ENCODE peak calls at places on chromosomes 7 and 10, in seven cellular contexts. I is CD4-positive, CD25-positive, alpha-beta regulatory T cell; W is endothelial cell; G is EH; B is AML-193; V is activated CD8-positive, alpha-beta memory T cell treated with anti-CD3 and anti-CD28 coated beads, Interleukin-2, amount 50 U/mL, for 48 hours; M is psoas muscle. P is an unnamed sample.

GRCh38 chr7:116797611-116798010 is 64.8 kb upstream of the CAPZA2 start:
- DNase-seq in I (no peak), W (no peak), G (no peak), B (no peak), V (no peak), M (no peak), P (no peak)

GRCh38 chr10:64534616-64535015 is 1013.4 kb downstream of the REEP3 start:
- DNase-seq in I (no peak), W (no peak), G (no peak), B (no peak), V (no peak), M (no peak), P (no peak)

GRCh38 chr7:150951521-150951920 is 26.6 kb downstream of the KCNH2 start:
- DNase-seq in I (no peak), W (no peak), G (no peak), B (no peak), V (no peak), M (no peak), P (no peak)

GRCh38 chr10:74730246-74730645 is 96.2 kb upstream of the KAT6B start:
- DNase-seq in I (no peak), W (no peak), G (no peak), B (no peak), V (no peak), M (no peak), P (no peak)

GRCh38 chr7:69739906-69740545 is 141.8 kb downstream of the AUTS2 start:
- DNase-seq in I (no peak), W (no peak), G (no peak), B (peak; percentile 9), V (no peak), M (peak; percentile 58), P (no peak)

GRCh38 chr10:85170026-85170425 is 841.6 kb downstream of the CCSER2 start:
- DNase-seq in I (no peak), W (no peak), G (no peak), B (no peak), V (no peak), M (no peak), P (no peak)

GRCh38 chr10:80684217-80684616 is 146.5 kb downstream of the SH2D4B start:
- DNase-seq in I (no peak), W (no peak), G (peak; percentile 42), B (peak; percentile 54), V (no peak), M (no peak), P (no peak)

GRCh38 chr10:111338798-111339197 is 262.0 kb downstream of the ADRA2A start:
- DNase-seq in I (no peak), W (no peak), G (no peak), B (no peak), V (no peak), M (no peak), P (no peak)

GRCh38 chr10:15290671-15291070 is 80.4 kb downstream of the FAM171A1 start:
- DNase-seq in I (no peak), W (no peak), G (no peak), B (no peak), V (no peak), M (no peak), P (no peak)

GRCh38 chr10:10878944-10879343 is 138.7 kb upstream of the CELF2 start:
- DNase-seq in I (no peak), W (no peak), G (no peak), B (no peak), V (no peak), M (no peak), P (no peak)

GRCh38 chr10:132970641-132971438 is 28.5 kb upstream of the CFAP46 start:
- DNase-seq in I (no peak), W (no peak), G (no peak), B (no peak), V (no peak), M (no peak), P (no peak)

GRCh38 chr7:30987936-30988335 is 24.2 kb downstream of the GHRHR start:
- DNase-seq in I (no peak), W (no peak), G (no peak), B (no peak), V (no peak), M (no peak), P (no peak)

GRCh38 chr7:131555565-131556054 is 818 bp downstream of the PODXL start:
- DNase-seq in I (no peak), W (no peak), G (no peak), B (no peak), V (peak; percentile 61), M (no peak), P (no peak)

GRCh38 chr10:36634916-36635315 is 490.5 kb upstream of the ANKRD30A start:
- DNase-seq in I (no peak), W (no peak), G (peak; percentile 81), B (no peak), V (no peak), M (no peak), P (no peak)

GRCh38 chr7:129690701-129691100 is 79.2 kb downstream of the NRF1 start:
- DNase-seq in I (no peak), W (no peak), G (peak; percentile 76), B (no peak), V (no peak), M (no peak), P (no peak)

GRCh38 chr10:119268871-119269506 is 61.6 kb downstream of the GRK5 start:
- DNase-seq in I (peak; percentile 70), W (peak; percentile 36), G (no peak), B (no peak), V (peak; percentile 76), M (no peak), P (peak; percentile 81)

GRCh38 chr10:3525832-3526449 is 259.1 kb downstream of the KLF6 start:
- DNase-seq in I (no peak), W (no peak), G (peak; percentile 98), B (no peak), V (no peak), M (peak; percentile 44), P (no peak)

GRCh38 chr7:134820295-134820694 is 40.9 kb downstream of the CALD1 start:
- DNase-seq in I (no peak), W (no peak), G (no peak), B (no peak), V (no peak), M (no peak), P (no peak)

GRCh38 chr10:121281576-121281975 is 316.7 kb downstream of the FGFR2 start:
- DNase-seq in I (no peak), W (no peak), G (no peak), B (no peak), V (no peak), M (no peak), P (no peak)

GRCh38 chr10:132455986-132456847 is 59.2 kb downstream of the PWWP2B start:
- DNase-seq in I (no peak), W (no peak), G (no peak), B (no peak), V (no peak), M (no peak), P (no peak)

GRCh38 chr7:34298492-34298891 is 359.5 kb upstream of the NPSR1 start:
- DNase-seq in I (no peak), W (no peak), G (no peak), B (no peak), V (no peak), M (no peak), P (no peak)

GRCh38 chr7:148697950-148698396 is 730 bp upstream of the CUL1 start:
- DNase-seq in I (no peak), W (no peak), G (no peak), B (no peak), V (peak; percentile 84), M (no peak), P (no peak)

GRCh38 chr10:15211464-15211979 is 43.0 kb upstream of the NMT2 start:
- DNase-seq in I (no peak), W (no peak), G (peak; percentile 92), B (no peak), V (no peak), M (no peak), P (no peak)

GRCh38 chr7:64881461-64882287 is 21.4 kb upstream of the ZNF273 start:
- DNase-seq in I (no peak), W (no peak), G (no peak), B (no peak), V (no peak), M (no peak), P (no peak)

GRCh38 chr10:110506448-110506847 is 8.7 kb downstream of the DUSP5 start:
- DNase-seq in I (no peak), W (no peak), G (peak; percentile 1), B (no peak), V (no peak), M (no peak), P (no peak)

GRCh38 chr10:124221356-124222297 is 128.2 kb upstream of the CHST15 start:
- DNase-seq in I (no peak), W (no peak), G (peak; percentile 13), B (no peak), V (no peak), M (no peak), P (no peak)

GRCh38 chr7:23530355-23530754 is 1.4 kb downstream of the TRA2A start:
- DNase-seq in I (peak; percentile 11), W (no peak), G (peak; percentile 29), B (peak; percentile 30), V (no peak), M (no peak), P (no peak)

GRCh38 chr7:51732951-51733350 is 416.3 kb upstream of the COBL start:
- DNase-seq in I (no peak), W (no peak), G (no peak), B (no peak), V (no peak), M (no peak), P (no peak)

GRCh38 chr10:53606951-53607350 is 834.4 kb upstream of the MBL2 start:
- DNase-seq in I (no peak), W (no peak), G (no peak), B (no peak), V (no peak), M (no peak), P (no peak)

GRCh38 chr10:70552585-70552984 is 50.0 kb downstream of the PRF1 start:
- DNase-seq in I (no peak), W (no peak), G (no peak), B (no peak), V (no peak), M (no peak), P (no peak)

GRCh38 chr7:3245077-3245476 is 56.0 kb upstream of the SDK1 start:
- DNase-seq in I (no peak), W (no peak), G (no peak), B (no peak), V (no peak), M (no peak), P (no peak)

GRCh38 chr7:22110227-22110839 is 164.6 kb upstream of the CDCA7L start:
- DNase-seq in I (peak; percentile 27), W (peak; percentile 69), G (peak; percentile 85), B (peak; percentile 52), V (peak; percentile 68), M (no peak), P (peak; percentile 50)

GRCh38 chr10:99983280-99983988 is 26.3 kb downstream of the DNMBP start:
- DNase-seq in I (no peak), W (peak; percentile 4), G (peak; percentile 89), B (no peak), V (no peak), M (peak; percentile 52), P (no peak)

GRCh38 chr7:147023390-147023914 is 906.9 kb downstream of the CNTNAP2 start:
- DNase-seq in I (no peak), W (no peak), G (no peak), B (no peak), V (no peak), M (no peak), P (no peak)

GRCh38 chr10:80413152-80413996 is 5.0 kb downstream of the PRXL2A start:
- DNase-seq in I (no peak), W (no peak), G (peak; percentile 61), B (no peak), V (no peak), M (no peak), P (no peak)

GRCh38 chr7:359776-360361 is 69.9 kb downstream of the FOXL3 start:
- DNase-seq in I (no peak), W (no peak), G (no peak), B (no peak), V (no peak), M (no peak), P (no peak)

GRCh38 chr7:155872678-155873369 is 60.6 kb upstream of the SHH start:
- DNase-seq in I (no peak), W (no peak), G (no peak), B (no peak), V (peak; percentile 26), M (no peak), P (no peak)

GRCh38 chr7:110071219-110071618 is 1019.7 kb upstream of the LRRN3 start:
- DNase-seq in I (no peak), W (no peak), G (no peak), B (no peak), V (no peak), M (no peak), P (no peak)

P was measured in central memory CD8-positive, alpha-beta T cell.